ENCODE peak calls at places on chromosomes 4 and X, in eight cellular contexts. One of them, this sample, is unnamed.

GRCh38 chr4:124631760-124632159 is 80.8 kb downstream of the ANKRD50 start:
- DNase-seq in NCI-H524: no peak
- DNase-seq in KG1: no peak
- DNase-seq in left colon: no peak
- DNase-seq in neuronal stem cell: no peak
- DNase-seq in Right ventricle myocardium superior: no peak
- DNase-seq in lower leg skin: peak; percentile 80
- DNase-seq in HuH-7.5: no peak
- DNase-seq in this sample: peak; percentile 46

GRCh38 chr4:94363136-94363655 is 20.6 kb upstream of the HPGDS start:
- DNase-seq in NCI-H524: no peak
- DNase-seq in KG1: no peak
- DNase-seq in left colon: no peak
- DNase-seq in neuronal stem cell: no peak
- DNase-seq in Right ventricle myocardium superior: no peak
- DNase-seq in lower leg skin: no peak
- DNase-seq in HuH-7.5: no peak
- DNase-seq in this sample: no peak

GRCh38 chr4:82721819-82722423 is 76.7 kb downstream of the SCD5 start:
- DNase-seq in NCI-H524: no peak
- DNase-seq in KG1: no peak
- DNase-seq in left colon: peak; percentile 12
- DNase-seq in neuronal stem cell: no peak
- DNase-seq in Right ventricle myocardium superior: no peak
- DNase-seq in lower leg skin: no peak
- DNase-seq in HuH-7.5: no peak
- DNase-seq in this sample: no peak

GRCh38 chr4:22668301-22668700 is 24.4 kb upstream of the GBA3 start:
- DNase-seq in NCI-H524: no peak
- DNase-seq in KG1: no peak
- DNase-seq in left colon: no peak
- DNase-seq in neuronal stem cell: no peak
- DNase-seq in Right ventricle myocardium superior: no peak
- DNase-seq in lower leg skin: no peak
- DNase-seq in HuH-7.5: no peak
- DNase-seq in this sample: no peak

GRCh38 chrX:78321809-78322208 is 5.6 kb downstream of the CYSLTR1 start:
- DNase-seq in NCI-H524: no peak
- DNase-seq in KG1: peak; percentile 38
- DNase-seq in left colon: peak; percentile 35
- DNase-seq in neuronal stem cell: no peak
- DNase-seq in Right ventricle myocardium superior: peak; percentile 42
- DNase-seq in lower leg skin: peak; percentile 17
- DNase-seq in HuH-7.5: no peak
- DNase-seq in this sample: peak; percentile 52

GRCh38 chr4:4875147-4875546 is 15.7 kb downstream of the MSX1 start:
- DNase-seq in NCI-H524: no peak
- DNase-seq in KG1: no peak
- DNase-seq in left colon: no peak
- DNase-seq in neuronal stem cell: no peak
- DNase-seq in Right ventricle myocardium superior: no peak
- DNase-seq in lower leg skin: no peak
- DNase-seq in HuH-7.5: no peak
- DNase-seq in this sample: no peak

GRCh38 chrX:136694491-136695087 is 46.6 kb downstream of the CD40LG start:
- DNase-seq in NCI-H524: no peak
- DNase-seq in KG1: no peak
- DNase-seq in left colon: no peak
- DNase-seq in neuronal stem cell: peak; percentile 30
- DNase-seq in Right ventricle myocardium superior: no peak
- DNase-seq in lower leg skin: no peak
- DNase-seq in HuH-7.5: no peak
- DNase-seq in this sample: no peak

GRCh38 chr4:24798036-24798610 is 2.8 kb downstream of the SOD3 start:
- DNase-seq in NCI-H524: peak; percentile 69
- DNase-seq in KG1: no peak
- DNase-seq in left colon: no peak
- DNase-seq in neuronal stem cell: no peak
- DNase-seq in Right ventricle myocardium superior: no peak
- DNase-seq in lower leg skin: no peak
- DNase-seq in HuH-7.5: no peak
- DNase-seq in this sample: no peak

GRCh38 chr4:46781434-46782092 is 127.5 kb downstream of the COX7B2 start:
- DNase-seq in NCI-H524: no peak
- DNase-seq in KG1: no peak
- DNase-seq in left colon: no peak
- DNase-seq in neuronal stem cell: no peak
- DNase-seq in Right ventricle myocardium superior: no peak
- DNase-seq in lower leg skin: no peak
- DNase-seq in HuH-7.5: no peak
- DNase-seq in this sample: no peak

GRCh38 chr4:77994194-77994721 is 62.9 kb upstream of the FRAS1 start:
- DNase-seq in NCI-H524: no peak
- DNase-seq in KG1: no peak
- DNase-seq in left colon: no peak
- DNase-seq in neuronal stem cell: peak; percentile 67
- DNase-seq in Right ventricle myocardium superior: no peak
- DNase-seq in lower leg skin: no peak
- DNase-seq in HuH-7.5: peak; percentile 30
- DNase-seq in this sample: no peak

GRCh38 chr4:66574145-66574978 is 904.1 kb upstream of the EPHA5 start:
- DNase-seq in NCI-H524: no peak
- DNase-seq in KG1: no peak
- DNase-seq in left colon: no peak
- DNase-seq in neuronal stem cell: no peak
- DNase-seq in Right ventricle myocardium superior: no peak
- DNase-seq in lower leg skin: no peak
- DNase-seq in HuH-7.5: no peak
- DNase-seq in this sample: no peak

GRCh38 chr4:144667500-144667899 is 21.5 kb downstream of the HHIP start:
- DNase-seq in NCI-H524: no peak
- DNase-seq in KG1: no peak
- DNase-seq in left colon: no peak
- DNase-seq in neuronal stem cell: no peak
- DNase-seq in Right ventricle myocardium superior: no peak
- DNase-seq in lower leg skin: no peak
- DNase-seq in HuH-7.5: no peak
- DNase-seq in this sample: no peak

GRCh38 chr4:146245246-146245645 is 30.9 kb downstream of the REELD1 start:
- DNase-seq in NCI-H524: no peak
- DNase-seq in KG1: no peak
- DNase-seq in left colon: peak; percentile 41
- DNase-seq in neuronal stem cell: no peak
- DNase-seq in Right ventricle myocardium superior: no peak
- DNase-seq in lower leg skin: no peak
- DNase-seq in HuH-7.5: no peak
- DNase-seq in this sample: no peak

GRCh38 chr4:118417325-118417724 is 64.5 kb upstream of the PRSS12 start:
- DNase-seq in NCI-H524: no peak
- DNase-seq in KG1: no peak
- DNase-seq in left colon: no peak
- DNase-seq in neuronal stem cell: no peak
- DNase-seq in Right ventricle myocardium superior: no peak
- DNase-seq in lower leg skin: no peak
- DNase-seq in HuH-7.5: no peak
- DNase-seq in this sample: no peak

GRCh38 chr4:97394653-97395052 is 748.6 kb downstream of the STPG2 start:
- DNase-seq in NCI-H524: no peak
- DNase-seq in KG1: no peak
- DNase-seq in left colon: no peak
- DNase-seq in neuronal stem cell: no peak
- DNase-seq in Right ventricle myocardium superior: no peak
- DNase-seq in lower leg skin: no peak
- DNase-seq in HuH-7.5: no peak
- DNase-seq in this sample: no peak

GRCh38 chr4:79915276-79915675 is 157.8 kb downstream of the ANTXR2 start:
- DNase-seq in NCI-H524: no peak
- DNase-seq in KG1: no peak
- DNase-seq in left colon: no peak
- DNase-seq in neuronal stem cell: no peak
- DNase-seq in Right ventricle myocardium superior: no peak
- DNase-seq in lower leg skin: no peak
- DNase-seq in HuH-7.5: no peak
- DNase-seq in this sample: no peak

GRCh38 chr4:145786261-145786660 is 106.3 kb downstream of the C4orf51 start:
- DNase-seq in NCI-H524: peak; percentile 6
- DNase-seq in KG1: no peak
- DNase-seq in left colon: no peak
- DNase-seq in neuronal stem cell: no peak
- DNase-seq in Right ventricle myocardium superior: no peak
- DNase-seq in lower leg skin: no peak
- DNase-seq in HuH-7.5: no peak
- DNase-seq in this sample: no peak

GRCh38 chr4:184312126-184312525 is 94.5 kb upstream of the ENPP6 start:
- DNase-seq in NCI-H524: no peak
- DNase-seq in KG1: no peak
- DNase-seq in left colon: no peak
- DNase-seq in neuronal stem cell: no peak
- DNase-seq in Right ventricle myocardium superior: no peak
- DNase-seq in lower leg skin: no peak
- DNase-seq in HuH-7.5: no peak
- DNase-seq in this sample: no peak

GRCh38 chr4:61195064-61195463 is 5.1 kb upstream of the ADGRL3 start:
- DNase-seq in NCI-H524: no peak
- DNase-seq in KG1: no peak
- DNase-seq in left colon: no peak
- DNase-seq in neuronal stem cell: no peak
- DNase-seq in Right ventricle myocardium superior: no peak
- DNase-seq in lower leg skin: no peak
- DNase-seq in HuH-7.5: no peak
- DNase-seq in this sample: no peak